ENCODE peak calls at places on chromosomes 7 and 10, in seven cellular contexts. W, L, Y, P, M, V and X are unnamed samples.

GRCh38 chr10:44651395-44651661 is 259.8 kb upstream of the TMEM72 start:
- DNase-seq in P (no peak), M (no peak), W (no peak), L (no peak), V (no peak), Y (no peak), X (no peak)

GRCh38 chr7:105268511-105269392 is 120.0 kb downstream of the SRPK2 start:
- DNase-seq in P (peak), Y (no peak), V (no peak), M (no peak), L (peak), W (no peak), X (no peak)

GRCh38 chr7:24907311-24907886 is 72.6 kb downstream of the OSBPL3 start:
- DNase-seq in V (no peak), L (no peak), Y (no peak), M (no peak), P (no peak), W (no peak), X (no peak)

GRCh38 chr10:31034041-31034918 is 2.6 kb upstream of the ZNF438 start:
- DNase-seq in L (no peak), V (no peak), P (peak), M (no peak), W (no peak), Y (no peak), X (no peak)

GRCh38 chr10:13503745-13504463 is 24.9 kb downstream of the BEND7 start:
- DNase-seq in Y (peak), P (no peak), W (no peak), V (no peak), L (no peak), M (no peak), X (no peak)

GRCh38 chr10:132397671-132398565 is 918 bp downstream of the PWWP2B start:
- DNase-seq in V (peak), P (no peak), W (peak), Y (peak), M (no peak), L (peak), X (no peak)

GRCh38 chr7:155584763-155585531 is 38.6 kb upstream of the CNPY1 start:
- DNase-seq in P (no peak), Y (peak), W (no peak), L (peak), M (no peak), V (no peak), X (no peak)

GRCh38 chr10:66886848-66887247 is 39.0 kb upstream of the LRRTM3 start:
- DNase-seq in Y (no peak), M (no peak), V (no peak), L (no peak), P (no peak), W (no peak), X (no peak)

GRCh38 chr10:96488161-96488935 is 25.4 kb downstream of the TLL2 start:
- DNase-seq in M (no peak), P (no peak), L (no peak), Y (no peak), V (no peak), W (no peak), X (no peak)

GRCh38 chr10:96495544-96495943 is 18.2 kb downstream of the TLL2 start:
- DNase-seq in P (no peak), Y (no peak), W (no peak), L (no peak), V (no peak), M (no peak), X (no peak)

GRCh38 chr10:96493254-96493653 is 20.5 kb downstream of the TLL2 start:
- DNase-seq in L (no peak), M (no peak), W (no peak), Y (no peak), V (no peak), P (no peak), X (no peak)

GRCh38 chr10:96493871-96494525 is 19.7 kb downstream of the TLL2 start:
- DNase-seq in M (no peak), Y (no peak), L (no peak), W (no peak), V (no peak), P (no peak), X (no peak)

GRCh38 chr10:96491303-96491702 is 22.4 kb downstream of the TLL2 start:
- DNase-seq in P (no peak), V (no peak), M (no peak), L (peak), W (no peak), Y (no peak), X (no peak)
- TF ChIP-seq CTCF in P (peak), V (no peak), M (no peak), L (peak), W (peak), Y (peak), X (peak)

GRCh38 chr7:88665892-88666514 is 93.5 kb upstream of the ZNF804B start:
- DNase-seq in Y (no peak), V (no peak), W (no peak), M (no peak), L (peak), P (no peak), X (no peak)
- TF ChIP-seq CTCF in Y (no peak), V (no peak), W (no peak), M (no peak), L (no peak), P (no peak), X (no peak)

GRCh38 chr10:24617771-24618396 is 105.8 kb downstream of the ARHGAP21 start:
- DNase-seq in P (no peak), M (peak), Y (peak), W (peak), V (no peak), L (peak), X (peak)

GRCh38 chr10:24618401-24618800 is 105.3 kb downstream of the ARHGAP21 start:
- DNase-seq in M (no peak), L (no peak), P (no peak), V (no peak), Y (no peak), W (no peak), X (no peak)

GRCh38 chr10:24625778-24626177 is 97.9 kb downstream of the ARHGAP21 start:
- DNase-seq in M (no peak), Y (no peak), W (no peak), L (no peak), V (no peak), P (no peak), X (no peak)

DNA sequence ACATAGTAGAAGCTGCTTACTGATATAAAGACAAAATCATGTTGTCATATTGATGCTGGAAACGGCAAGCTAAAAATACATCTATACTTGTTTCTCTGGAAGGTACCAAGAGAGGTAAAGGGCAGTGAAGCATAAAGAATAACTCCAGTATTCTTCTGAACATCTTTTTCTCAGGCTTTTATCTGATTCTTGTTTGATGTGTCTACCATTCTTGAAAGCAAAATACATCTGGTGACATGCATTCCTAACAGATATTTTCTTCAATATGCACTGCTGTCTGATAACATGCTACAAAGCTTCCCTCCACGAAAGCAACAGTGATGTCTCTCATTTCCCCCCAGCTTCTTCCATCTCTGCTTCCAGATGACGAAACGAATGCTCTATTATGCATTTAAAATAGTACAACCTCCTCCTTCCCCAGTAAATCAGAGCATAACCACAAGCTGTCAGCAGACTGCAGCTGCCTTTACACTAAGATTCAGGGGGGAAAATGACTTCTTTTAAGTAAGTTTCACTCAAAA is 100.8 kb downstream of the ARHGAP21 start:
- DNase-seq in M (no peak), Y (no peak), P (no peak), V (no peak), W (no peak), L (no peak), X (no peak)
- TF ChIP-seq CTCF in M (no peak), Y (no peak), P (no peak), V (no peak), W (no peak), L (no peak), X (no peak)

GRCh38 chr7:134254311-134254710 is 62.4 kb downstream of the SLC35B4 start:
- DNase-seq in M (no peak), V (no peak), P (no peak), Y (no peak), L (no peak), W (no peak), X (no peak)
- TF ChIP-seq CTCF in M (no peak), V (no peak), P (peak), Y (peak), L (no peak), W (no peak), X (no peak)

GRCh38 chr10:75428434-75429158 is 2.8 kb upstream of the LRMDA start:
- DNase-seq in L (peak), Y (no peak), M (no peak), W (no peak), P (no peak), V (no peak), X (no peak)
- TF ChIP-seq CTCF in L (no peak), Y (no peak), M (no peak), W (no peak), P (no peak), V (no peak), X (no peak)

GRCh38 chr10:86592413-86592812 is 61.9 kb upstream of the OPN4 start:
- DNase-seq in Y (peak), V (no peak), P (no peak), M (no peak), L (peak), W (no peak), X (no peak)
- TF ChIP-seq CTCF in Y (peak), V (no peak), P (peak), M (no peak), L (peak), W (peak), X (no peak)

GRCh38 chr10:93224005-93224779 is 150.5 kb downstream of the CYP26A1 start:
- DNase-seq in V (no peak), Y (no peak), M (no peak), P (no peak), L (no peak), W (no peak), X (no peak)
- TF ChIP-seq CTCF in V (no peak), Y (peak), M (no peak), P (peak), L (no peak), W (no peak), X (no peak)

GRCh38 chr7:27689878-27690164 is 27.1 kb upstream of the HIBADH start:
- DNase-seq in Y (no peak), P (no peak), M (no peak), L (no peak), V (no peak), W (no peak), X (no peak)
- TF ChIP-seq CTCF in Y (no peak), P (no peak), M (no peak), L (no peak), V (no peak), W (no peak), X (no peak)

GRCh38 chr7:106542550-106543220 is 118.3 kb downstream of the CCDC71L start:
- DNase-seq in L (peak), W (no peak), V (no peak), M (peak), P (peak), Y (peak), X (peak)
- TF ChIP-seq CTCF in L (peak), W (peak), V (no peak), M (peak), P (peak), Y (peak), X (peak)